ENCODE peak calls at places on chromosomes 1 and 21, in six cellular contexts. R, X, O, P, F and S are unnamed samples.
A peak's percentile ranks its signal among the peaks of the same experiment; 100 is the strongest.

GRCh38 chr1:202571719-202572339 is 138.4 kb downstream of the SYT2 start:
- DNase-seq in R (no peak), X (peak; percentile 62), O (no peak), P (no peak), F (no peak), S (no peak)

GRCh38 chr1:51697160-51697559 is 80.3 kb downstream of the OSBPL9 start:
- DNase-seq in R (no peak), X (peak; percentile 14), O (no peak), P (no peak), F (no peak), S (no peak)

GRCh38 chr1:92736395-92736794 is 48.5 kb downstream of the EVI5 start:
- DNase-seq in R (no peak), X (peak; percentile 46), O (no peak), P (no peak), F (no peak), S (no peak)

GRCh38 chr1:245290836-245291235 is 136.1 kb downstream of the KIF26B start:
- DNase-seq in R (no peak), X (no peak), O (no peak), P (peak; percentile 39), F (no peak), S (no peak)

GRCh38 chr1:209585672-209586071 is 2.2 kb downstream of the CAMK1G start:
- DNase-seq in R (peak; percentile 20), X (no peak), O (peak; percentile 66), P (peak; percentile 83), F (peak; percentile 65), S (no peak)

GRCh38 chr1:91015794-91016550 is 5.9 kb downstream of the ZNF644 start:
- DNase-seq in R (no peak), X (no peak), O (no peak), P (no peak), F (no peak), S (no peak)

GRCh38 chr1:42765271-42765670 is 1.6 kb downstream of the P3H1 start:
- DNase-seq in R (no peak), X (no peak), O (no peak), P (no peak), F (no peak), S (no peak)

GRCh38 chr1:207824691-207825090 is 72.8 kb downstream of the CD46 start:
- DNase-seq in R (peak; percentile 49), X (no peak), O (peak; percentile 81), P (no peak), F (no peak), S (no peak)

GRCh38 chr1:24978383-24979032 is 48.4 kb upstream of the RUNX3 start:
- DNase-seq in R (no peak), X (peak; percentile 84), O (no peak), P (no peak), F (no peak), S (no peak)

GRCh38 chr1:38546630-38547029 is 312.9 kb downstream of the RRAGC start:
- DNase-seq in R (no peak), X (no peak), O (no peak), P (no peak), F (no peak), S (no peak)

GRCh38 chr1:183635112-183635605 is 424 bp downstream of the ARPC5 start:
- DNase-seq in R (no peak), X (no peak), O (peak; percentile 78), P (peak; percentile 54), F (peak; percentile 49), S (peak; percentile 50)

GRCh38 chr21:31251686-31252085 is 92.4 kb downstream of the TIAM1 start:
- DNase-seq in R (no peak), X (no peak), O (no peak), P (peak; percentile 23), F (no peak), S (no peak)

GRCh38 chr1:180953291-180953747 is 40.6 kb downstream of the KIAA1614 start:
- DNase-seq in R (no peak), X (no peak), O (peak; percentile 71), P (no peak), F (peak; percentile 70), S (no peak)

GRCh38 chr1:24318988-24319863 is at the start of gene GRHL3:
- DNase-seq in R (no peak), X (no peak), O (no peak), P (no peak), F (peak; percentile 75), S (no peak)

GRCh38 chr1:86776108-86776507 is 71.7 kb downstream of the SH3GLB1 start:
- DNase-seq in R (no peak), X (no peak), O (no peak), P (no peak), F (no peak), S (no peak)

GRCh38 chr1:213417846-213418245 is 366.8 kb downstream of the RPS6KC1 start:
- DNase-seq in R (no peak), X (no peak), O (no peak), P (no peak), F (no peak), S (no peak)

GRCh38 chr1:59132353-59132752 is 164.5 kb upstream of the FGGY start:
- DNase-seq in R (no peak), X (no peak), O (no peak), P (no peak), F (no peak), S (no peak)

GRCh38 chr1:63848764-63849548 is 75.1 kb downstream of the ROR1 start:
- DNase-seq in R (no peak), X (no peak), O (no peak), P (no peak), F (no peak), S (no peak)

GRCh38 chr1:208880433-208881100 is 636.4 kb upstream of the PLXNA2 start:
- DNase-seq in R (no peak), X (no peak), O (no peak), P (no peak), F (no peak), S (no peak)

GRCh38 chr1:3071507-3072177 is 2.6 kb downstream of the PRDM16 start:
- DNase-seq in R (no peak), X (no peak), O (no peak), P (peak; percentile 41), F (no peak), S (peak; percentile 22)

GRCh38 chr1:24266398-24266941 is 52.7 kb upstream of the GRHL3 start:
- DNase-seq in R (no peak), X (peak; percentile 35), O (no peak), P (no peak), F (no peak), S (no peak)

DNA sequence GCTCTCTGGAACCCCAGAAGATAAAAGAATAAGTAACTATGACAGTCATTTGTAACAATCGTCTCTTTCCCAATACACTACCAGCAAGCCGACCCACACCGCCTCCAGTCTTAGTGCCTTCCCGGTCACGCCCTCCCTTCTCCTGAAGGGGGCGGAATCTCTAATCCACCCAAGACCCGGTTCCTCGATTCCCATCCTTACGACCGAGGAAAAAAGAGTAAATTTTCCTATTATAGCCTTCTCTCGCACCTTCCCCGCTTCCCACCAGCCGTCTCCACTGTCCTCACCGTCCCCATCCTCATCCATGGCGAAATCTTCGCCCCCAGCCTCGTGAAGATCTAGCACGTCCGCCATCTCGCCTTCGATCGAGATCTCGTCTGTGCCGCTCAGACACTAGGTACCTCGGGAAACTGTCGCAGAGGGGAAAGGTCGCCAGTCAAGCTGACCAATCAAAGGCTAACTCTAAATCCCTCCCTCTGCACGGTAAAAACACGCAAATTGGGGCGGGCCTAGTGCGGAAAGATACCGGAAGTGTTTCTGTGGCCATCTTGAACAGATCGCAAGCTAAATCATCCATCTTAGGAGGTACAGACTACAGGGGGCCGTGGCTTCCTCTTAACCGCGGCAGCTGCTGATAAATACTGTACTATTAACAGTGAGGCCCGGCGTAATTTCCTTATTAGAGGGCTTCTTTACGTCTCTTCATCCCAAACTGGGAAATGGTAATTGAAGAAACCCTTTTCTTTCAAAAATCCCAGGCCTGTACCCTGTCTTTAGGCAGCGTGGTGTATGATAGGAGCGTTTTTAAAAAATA is at the start of gene RBM8A:
- DNase-seq in R (peak; percentile 94), X (peak; percentile 99), O (peak; percentile 98), P (peak; percentile 96), F (peak; percentile 94), S (peak; percentile 96)
- TF ChIP-seq POLR2A in R (peak; percentile 96), X (peak; percentile 91), O (peak; percentile 98), P (peak; percentile 96), F (peak; percentile 98), S (peak; percentile 96)

DNA sequence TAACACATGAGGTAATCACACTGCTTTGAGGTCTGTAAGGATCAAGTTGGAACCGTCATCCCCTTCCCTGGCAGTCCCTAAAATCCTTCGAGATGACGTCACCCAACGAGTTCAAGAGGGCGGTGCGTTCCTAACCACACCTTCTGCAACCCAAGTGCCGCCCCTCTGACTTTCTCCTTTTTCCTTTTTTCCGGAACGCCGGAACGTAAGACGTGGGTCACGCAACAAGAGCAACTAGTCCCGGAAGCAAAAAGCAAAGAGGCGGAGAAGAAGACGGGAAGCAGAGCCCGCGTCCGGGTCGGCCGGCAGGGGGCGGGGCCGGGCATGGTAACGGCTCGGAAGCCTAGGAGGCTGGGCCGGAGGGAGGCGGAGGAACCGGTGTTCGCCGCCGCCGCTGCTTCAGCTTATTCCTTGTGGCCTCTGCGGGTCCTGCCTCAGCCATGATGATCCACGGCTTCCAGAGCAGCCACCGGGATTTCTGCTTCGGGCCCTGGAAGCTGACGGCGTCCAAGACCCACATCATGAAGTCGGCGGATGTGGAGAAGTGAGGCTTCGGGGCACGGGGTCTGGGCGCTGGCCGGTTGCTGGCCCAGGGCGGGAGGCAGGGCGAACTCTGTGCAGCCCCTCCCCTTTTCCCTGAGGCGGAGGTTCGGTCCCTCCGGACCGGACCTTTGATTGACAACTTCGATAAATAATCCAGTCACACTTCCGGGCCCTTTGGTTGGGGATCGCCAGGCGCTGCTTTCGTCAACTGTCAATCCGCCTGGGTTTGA is at the start of gene TIPRL:
- DNase-seq in R (peak; percentile 96), X (peak; percentile 96), O (peak; percentile 98), P (peak; percentile 97), F (peak; percentile 96), S (peak; percentile 98)
- TF ChIP-seq POLR2A in R (peak; percentile 86), X (peak; percentile 57), O (peak; percentile 62), P (peak; percentile 86), F (no peak), S (peak; percentile 87)

DNA sequence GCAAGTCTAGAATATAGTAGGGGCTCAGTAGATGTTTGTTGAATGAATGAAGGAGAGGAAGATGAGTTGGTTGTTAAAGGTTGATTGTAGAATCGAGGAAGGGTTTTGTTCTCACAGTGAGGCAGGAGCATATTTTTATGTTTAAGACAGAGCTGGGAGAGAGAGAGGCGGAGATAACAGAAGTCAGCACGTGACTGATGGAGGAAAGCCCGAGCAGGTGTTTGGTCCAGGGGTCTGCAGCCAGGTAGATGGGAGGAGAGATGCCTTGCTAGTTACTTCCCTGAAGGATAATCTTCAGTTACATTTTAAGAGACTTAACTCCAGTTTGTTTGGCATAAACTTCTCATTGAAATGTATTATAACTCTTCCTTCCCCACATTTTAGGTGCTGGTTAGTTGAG is 86.8 kb downstream of the DYRK1A start:
- DNase-seq in R (no peak), X (no peak), O (no peak), P (no peak), F (no peak), S (no peak)
- TF ChIP-seq POLR2A in R (no peak), X (no peak), O (no peak), P (no peak), F (no peak), S (no peak)

DNA sequence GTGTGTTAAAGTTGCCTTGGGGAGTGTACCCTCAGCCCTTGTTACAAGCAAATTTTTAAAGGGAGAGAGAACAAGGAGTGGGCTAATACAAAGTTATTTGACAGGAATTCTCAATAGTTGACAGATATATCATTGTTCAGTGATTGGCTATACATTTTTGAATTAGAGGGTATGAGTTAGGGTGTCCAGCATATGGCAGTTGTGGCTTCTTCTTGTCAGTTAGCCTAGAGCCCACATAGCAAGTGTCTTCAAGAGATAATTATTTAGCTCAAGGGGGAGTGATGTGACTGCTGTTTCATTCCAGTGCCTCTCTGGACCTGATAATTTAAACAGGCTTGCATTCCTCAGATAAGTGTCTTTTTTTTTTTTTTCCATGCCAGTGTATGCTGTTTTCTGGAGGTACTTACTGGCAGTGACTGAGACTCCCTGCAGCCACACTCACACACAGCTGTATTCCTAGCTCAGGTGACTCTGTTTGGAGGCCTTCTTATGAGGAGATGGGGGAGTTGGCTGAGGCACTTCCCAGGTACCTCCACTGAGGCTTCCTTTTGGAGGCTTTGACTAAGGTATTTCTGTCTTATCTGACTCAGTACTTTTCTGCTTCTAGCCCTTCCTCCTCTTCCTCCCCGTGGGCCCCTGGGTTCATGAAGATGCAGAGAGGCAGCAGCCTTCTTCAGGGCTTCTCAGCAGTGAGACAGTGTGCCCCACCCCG is 32.4 kb downstream of the IVNS1ABP start:
- DNase-seq in R (no peak), X (no peak), O (no peak), P (no peak), F (no peak), S (no peak)
- TF ChIP-seq POLR2A in R (no peak), X (no peak), O (no peak), P (no peak), F (no peak), S (no peak)